ENCODE peak calls at places on chromosomes 2 and 18, in nine cellular contexts. W, T, G, B, S, L, V, J and Q are unnamed samples.
A peak's percentile ranks its signal among the peaks of the same experiment; 100 is the strongest.

GRCh38 chr2:189661957-189662321 is 680 bp downstream of the ASNSD1 start:
- DNase-seq in L (no peak), V (no peak), T (no peak), S (no peak), G (no peak), J (no peak), B (no peak), W (peak; percentile 27), Q (no peak)

GRCh38 chr18:3966985-3967856 is 487.9 kb downstream of the DLGAP1 start:
- DNase-seq in T (peak; percentile 52), S (no peak), W (no peak), L (no peak), B (no peak), V (no peak), G (no peak), J (peak; percentile 32), Q (peak; percentile 84)

GRCh38 chr2:237673130-237673921 is 45.9 kb downstream of the LRRFIP1 start:
- DNase-seq in J (peak; percentile 79), L (peak; percentile 75), V (peak; percentile 55), B (peak; percentile 76), S (peak; percentile 73), G (no peak), T (peak; percentile 79), W (peak; percentile 91), Q (peak; percentile 66)

GRCh38 chr18:68355637-68356036 is 359.3 kb downstream of the TMX3 start:
- DNase-seq in V (no peak), W (no peak), T (no peak), J (no peak), G (no peak), B (no peak), S (no peak), L (no peak), Q (no peak)

GRCh38 chr2:160415991-160416390 is 77.6 kb downstream of the RBMS1 start:
- DNase-seq in T (no peak), J (peak; percentile 92), B (no peak), L (no peak), G (no peak), S (no peak), W (peak; percentile 56), V (no peak), Q (no peak)

GRCh38 chr2:202750778-202751427 is 116.1 kb downstream of the FAM117B start:
- DNase-seq in L (no peak), T (no peak), S (no peak), B (no peak), V (no peak), W (peak; percentile 11), G (no peak), J (no peak), Q (no peak)

GRCh38 chr2:239463541-239464165 is 62.8 kb upstream of the HDAC4 start:
- DNase-seq in L (no peak), S (no peak), B (no peak), W (no peak), J (no peak), V (no peak), T (no peak), G (no peak), Q (no peak)

GRCh38 chr2:231227309-231228162 is 29.1 kb downstream of the ARMC9 start:
- DNase-seq in W (peak; percentile 90), B (no peak), G (peak; percentile 36), J (peak; percentile 65), L (peak; percentile 73), V (peak; percentile 84), T (peak; percentile 72), S (peak; percentile 16), Q (peak; percentile 78)

GRCh38 chr2:11784747-11785610 is 38.5 kb downstream of the LPIN1 start:
- DNase-seq in S (peak; percentile 32), J (peak; percentile 23), G (peak; percentile 74), T (peak; percentile 47), V (peak; percentile 86), B (peak; percentile 34), W (peak; percentile 64), L (peak; percentile 83), Q (peak; percentile 34)

GRCh38 chr2:39468574-39469331 is 31.7 kb upstream of the MAP4K3 start:
- DNase-seq in S (no peak), T (no peak), V (no peak), L (no peak), J (no peak), W (no peak), B (no peak), G (no peak), Q (no peak)

GRCh38 chr18:44548291-44549221 is 132.1 kb upstream of the SETBP1 start:
- DNase-seq in L (no peak), B (no peak), S (no peak), V (no peak), W (no peak), G (no peak), T (no peak), J (peak; percentile 21), Q (no peak)

GRCh38 chr2:239115616-239116015 is 267.7 kb downstream of the TWIST2 start:
- DNase-seq in L (no peak), G (no peak), B (no peak), V (no peak), S (no peak), J (no peak), W (no peak), T (no peak), Q (no peak)